ENCODE peak calls at places on chromosomes 6 and 20, in eight cellular contexts. E is A172; H is stimulated activated CD4-positive, alpha-beta T cell treated with anti-CD3 and anti-CD28 coated beads, Interleukin-2, amount 100 ng/mL, for 48 hours; K is neuronal stem cell; D is neural crest cell; Z is LHCN-M2; L is RWPE1; T is astrocyte of the spinal cord. I is an unnamed sample.

GRCh38 chr20:36109251-36109947 is 45.1 kb upstream of the EPB41L1 start:
- DNase-seq in E (no peak), H (no peak), K (no peak), D (no peak), Z (no peak), L (no peak), T (no peak), I (no peak)

GRCh38 chr20:34375977-34376430 is 12.9 kb downstream of the ITCH start:
- DNase-seq in E (no peak), H (no peak), K (no peak), D (no peak), Z (no peak), L (no peak), T (no peak), I (no peak)

GRCh38 chr6:158057213-158057987 is 75.7 kb downstream of the SYNJ2 start:
- DNase-seq in E (peak), H (peak), K (no peak), D (no peak), Z (peak), L (peak), T (peak), I (peak)

GRCh38 chr6:151229401-151230276 is 10.1 kb upstream of the AKAP12 start:
- DNase-seq in E (no peak), H (peak), K (no peak), D (no peak), Z (no peak), L (no peak), T (no peak), I (no peak)

GRCh38 chr6:53894086-53894485 is 99.3 kb downstream of the LRRC1 start:
- DNase-seq in E (peak), H (peak), K (no peak), D (no peak), Z (peak), L (peak), T (peak), I (peak)

GRCh38 chr20:50068041-50068651 is 44.8 kb downstream of the UBE2V1 start:
- DNase-seq in E (peak), H (no peak), K (no peak), D (no peak), Z (no peak), L (no peak), T (no peak), I (no peak)

GRCh38 chr6:162964703-162965140 is 236.9 kb downstream of the PACRG start:
- DNase-seq in E (peak), H (no peak), K (no peak), D (no peak), Z (peak), L (peak), T (peak), I (peak)

GRCh38 chr20:23136893-23137745 is 51.0 kb upstream of the CD93 start:
- DNase-seq in E (no peak), H (no peak), K (no peak), D (no peak), Z (peak), L (peak), T (no peak), I (no peak)

GRCh38 chr6:127791779-127792528 is 108.9 kb downstream of the THEMIS start:
- DNase-seq in E (no peak), H (no peak), K (no peak), D (no peak), Z (no peak), L (no peak), T (no peak), I (no peak)

GRCh38 chr20:62165762-62166399 is 16.9 kb upstream of the MTG2 start:
- DNase-seq in E (no peak), H (no peak), K (no peak), D (no peak), Z (no peak), L (no peak), T (no peak), I (peak)

GRCh38 chr6:21348462-21349195 is 244.9 kb upstream of the SOX4 start:
- DNase-seq in E (peak), H (no peak), K (no peak), D (no peak), Z (peak), L (no peak), T (peak), I (peak)